ENCODE peak calls at places on chromosomes 16 and 17, in ten cellular contexts. A, M, T, X, P, U, W, J, K and S are unnamed samples.

GRCh38 chr17:28364665-28365363 is at the start of gene SEBOX:
- DNase-seq in K (no peak), W (no peak), A (no peak), U (no peak), T (no peak), J (no peak), P (no peak), M (no peak), X (no peak), S (no peak)

GRCh38 chr17:17414316-17414937 is 62.4 kb upstream of the MED9 start:
- DNase-seq in X (peak), U (peak), W (peak), T (no peak), K (no peak), P (peak), A (peak), J (no peak), M (no peak), S (no peak)

GRCh38 chr16:11396241-11397048 is 51.2 kb downstream of the RMI2 start:
- DNase-seq in J (peak), W (peak), X (peak), T (peak), A (peak), U (peak), M (peak), K (no peak), P (peak), S (no peak)

GRCh38 chr17:58679263-58680037 is 12.4 kb downstream of the TEX14 start:
- DNase-seq in W (peak), X (peak), T (no peak), A (no peak), K (peak), J (no peak), U (no peak), P (peak), M (peak), S (no peak)

GRCh38 chr16:75546293-75546692 is 9.8 kb downstream of the TMEM231 start:
- DNase-seq in A (no peak), W (no peak), T (no peak), U (no peak), X (no peak), J (no peak), P (no peak), K (no peak), M (no peak), S (no peak)

GRCh38 chr17:7330099-7331015 is 1.2 kb upstream of the NEURL4 start:
- DNase-seq in M (peak), X (peak), U (peak), W (peak), T (peak), J (peak), A (peak), K (no peak), P (peak), S (no peak)

GRCh38 chr16:73254983-73255382 is 207.1 kb upstream of the ZFHX3 start:
- DNase-seq in A (no peak), K (no peak), U (no peak), T (no peak), X (no peak), W (no peak), M (peak), J (no peak), P (no peak), S (no peak)

GRCh38 chr17:70327279-70327678 is 157.9 kb downstream of the KCNJ2 start:
- DNase-seq in T (no peak), A (no peak), K (no peak), M (no peak), X (no peak), U (no peak), J (no peak), W (no peak), P (no peak), S (no peak)

GRCh38 chr17:21814776-21815175 is 122.5 kb downstream of the KCNJ18 start:
- DNase-seq in M (no peak), W (no peak), J (no peak), P (no peak), K (no peak), U (no peak), A (no peak), T (no peak), X (no peak), S (no peak)

GRCh38 chr16:10520869-10521578 is 59.4 kb downstream of the EMP2 start:
- DNase-seq in P (no peak), M (no peak), K (no peak), J (no peak), X (no peak), U (no peak), T (no peak), A (no peak), W (no peak), S (no peak)

GRCh38 chr17:76772842-76773521 is 35.1 kb downstream of the MFSD11 start:
- DNase-seq in A (no peak), M (peak), U (no peak), J (no peak), W (peak), T (no peak), X (peak), K (no peak), P (peak), S (no peak)

GRCh38 chr17:83012873-83013778 is 66.3 kb upstream of the METRNL start:
- DNase-seq in W (no peak), X (peak), P (peak), K (no peak), M (no peak), A (no peak), J (no peak), U (no peak), T (no peak), S (no peak)

GRCh38 chr16:88454315-88455057 is 1.4 kb downstream of the ZFPM1 start:
- DNase-seq in W (peak), P (no peak), K (no peak), U (no peak), T (no peak), M (peak), J (no peak), A (no peak), X (no peak), S (no peak)

GRCh38 chr17:51079049-51079448 is 41.6 kb downstream of the SPAG9 start:
- DNase-seq in K (no peak), P (peak), J (no peak), U (no peak), M (no peak), A (no peak), T (no peak), W (peak), X (peak), S (no peak)

GRCh38 chr16:62253926-62254325 is 217.7 kb upstream of the CDH8 start:
- DNase-seq in U (no peak), A (no peak), J (no peak), T (no peak), K (no peak), W (no peak), X (no peak), M (no peak), P (no peak), S (no peak)

GRCh38 chr16:15911198-15911597 is 22.8 kb upstream of the CEP20 start:
- DNase-seq in A (no peak), T (no peak), W (no peak), U (no peak), J (no peak), K (no peak), M (no peak), X (no peak), P (no peak), S (no peak)

GRCh38 chr16:19698480-19699465 is 19.3 kb downstream of the KNOP1 start:
- DNase-seq in X (no peak), T (no peak), A (no peak), M (no peak), U (no peak), W (peak), J (no peak), K (no peak), P (peak), S (no peak)

GRCh38 chr17:787641-788221 is 5.6 kb downstream of the MRM3 start:
- DNase-seq in W (no peak), X (no peak), A (no peak), T (no peak), K (no peak), M (no peak), P (no peak), U (no peak), J (no peak), S (no peak)

GRCh38 chr17:65366102-65366844 is 195.2 kb downstream of the AXIN2 start:
- DNase-seq in A (no peak), M (no peak), K (no peak), J (no peak), T (no peak), X (no peak), U (no peak), W (no peak), P (no peak), S (no peak)

GRCh38 chr17:9140550-9141422 is 119.5 kb downstream of the NTN1 start:
- DNase-seq in J (no peak), A (no peak), K (no peak), U (no peak), T (no peak), X (no peak), W (no peak), P (no peak), M (no peak), S (no peak)

GRCh38 chr16:26247063-26247462 is 555.3 kb downstream of the HS3ST4 start:
- DNase-seq in P (no peak), U (no peak), A (no peak), X (no peak), J (no peak), K (no peak), M (no peak), W (no peak), T (no peak), S (no peak)

GRCh38 chr17:33562792-33563191 is 269.7 kb upstream of the ASIC2 start:
- DNase-seq in X (no peak), J (no peak), P (no peak), U (no peak), W (no peak), A (no peak), T (no peak), K (no peak), M (no peak), S (no peak)
- TF ChIP-seq CTCF in X (no peak), J (no peak), P (no peak), U (no peak), W (no peak), A (no peak), T (no peak), K (no peak), M (no peak), S (no peak)

GRCh38 chr17:57531648-57532486 is 213.2 kb downstream of the CCDC182 start:
- DNase-seq in K (no peak), P (no peak), W (no peak), T (no peak), J (no peak), X (no peak), U (no peak), A (no peak), M (no peak), S (no peak)
- H3K4me3 ChIP-seq in K (no peak), P (no peak), W (no peak), T (no peak), J (no peak), X (no peak), U (no peak), A (no peak), M (no peak), S (no peak)

DNA sequence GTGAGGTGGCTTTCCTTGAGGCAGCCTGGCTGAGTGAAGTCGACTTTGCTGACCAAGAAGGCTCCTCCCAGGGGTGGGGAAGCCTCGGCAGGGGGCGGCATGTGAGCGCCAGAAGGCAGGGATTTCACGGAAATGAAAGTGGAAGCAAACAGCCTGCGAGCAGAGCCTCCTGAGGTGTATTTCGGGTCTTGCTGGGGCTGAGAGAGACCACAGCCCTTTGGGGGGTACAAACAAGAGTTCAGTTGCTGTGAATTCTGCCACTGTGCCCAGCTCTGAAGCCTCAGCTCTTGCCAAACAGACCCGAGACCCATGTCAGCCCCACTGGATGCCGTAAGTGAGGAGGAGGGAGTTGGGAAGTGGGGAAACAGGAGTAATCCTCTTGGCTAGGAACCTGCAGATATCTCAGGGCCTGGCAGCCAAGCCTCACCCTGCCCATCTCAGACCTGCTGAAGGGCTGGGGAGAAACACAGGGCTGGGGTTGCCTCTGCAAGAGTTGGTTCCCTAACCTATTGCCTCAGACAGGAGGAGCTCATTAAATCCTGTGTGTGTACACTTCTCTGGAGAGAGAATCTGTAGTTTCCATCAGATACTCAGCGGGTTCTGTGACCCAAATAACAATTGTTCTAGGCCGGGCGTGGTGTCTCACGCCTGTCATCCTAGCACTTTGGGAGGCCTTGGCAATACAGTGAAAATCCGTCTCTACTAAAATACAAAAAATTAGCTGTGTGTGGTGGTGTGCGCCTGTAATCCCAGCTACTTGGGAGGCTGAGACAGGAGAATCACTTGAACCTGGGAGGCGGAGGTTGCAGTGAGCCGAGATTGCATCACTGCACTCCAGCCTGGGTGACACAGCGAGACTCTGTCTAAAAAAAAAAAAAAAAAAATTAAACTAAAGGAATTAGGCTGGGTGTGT is at the start of gene IFI35:
- DNase-seq in J (peak), K (no peak), T (peak), U (peak), M (peak), X (peak), A (peak), W (peak), P (peak), S (no peak)
- TF ChIP-seq CTCF in J (peak), K (no peak), T (peak), U (no peak), M (peak), X (peak), A (peak), W (peak), P (no peak), S (peak)

DNA sequence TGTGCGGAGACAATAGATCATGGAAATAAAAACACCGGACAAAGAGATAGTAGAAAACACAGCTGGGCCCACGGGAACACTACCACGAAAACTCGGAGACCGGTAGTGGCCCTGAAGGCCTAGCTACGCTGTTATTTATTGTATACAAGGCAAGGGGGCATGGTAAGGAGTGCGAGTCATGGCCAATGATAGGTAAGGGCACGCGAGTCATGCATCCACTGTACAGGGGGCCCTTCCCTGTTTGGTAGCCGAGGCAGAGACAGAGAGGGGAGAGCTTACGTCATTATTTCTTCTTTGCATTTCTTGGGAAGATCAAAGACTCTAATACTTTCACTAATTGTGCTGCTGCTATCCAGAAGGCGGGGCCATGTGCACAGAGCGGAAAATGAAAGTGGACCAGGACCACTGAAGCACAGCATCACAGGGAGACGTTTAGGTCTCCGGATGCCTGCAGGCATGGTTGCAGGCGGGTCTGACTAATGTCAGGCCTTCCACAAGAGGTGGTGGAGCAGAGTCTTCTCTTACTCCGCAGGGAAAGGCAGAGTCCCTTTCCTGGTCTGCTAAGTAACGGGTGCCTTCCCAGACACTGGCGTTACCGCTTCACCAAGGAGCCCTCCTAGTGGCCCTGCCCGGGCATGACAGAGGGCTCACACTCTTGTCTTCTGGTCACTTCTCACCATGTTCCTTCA is 74.4 kb upstream of the ARL4D start:
- DNase-seq in W (no peak), T (no peak), M (peak), U (peak), X (no peak), P (no peak), J (no peak), K (no peak), A (no peak), S (no peak)
- H3K4me3 ChIP-seq in W (no peak), T (no peak), M (no peak), U (no peak), X (no peak), P (no peak), J (no peak), K (no peak), A (no peak), S (no peak)

GRCh38 chr16:85799497-85800320 is at the start of the genes COX4I1 and EMC8:
- DNase-seq in K (peak), W (peak), J (peak), P (peak), U (peak), M (peak), T (peak), A (peak), X (peak), S (peak)
- TF ChIP-seq CTCF in K (no peak), W (no peak), J (no peak), P (no peak), U (no peak), M (no peak), T (no peak), A (no peak), X (no peak), S (no peak)

DNA sequence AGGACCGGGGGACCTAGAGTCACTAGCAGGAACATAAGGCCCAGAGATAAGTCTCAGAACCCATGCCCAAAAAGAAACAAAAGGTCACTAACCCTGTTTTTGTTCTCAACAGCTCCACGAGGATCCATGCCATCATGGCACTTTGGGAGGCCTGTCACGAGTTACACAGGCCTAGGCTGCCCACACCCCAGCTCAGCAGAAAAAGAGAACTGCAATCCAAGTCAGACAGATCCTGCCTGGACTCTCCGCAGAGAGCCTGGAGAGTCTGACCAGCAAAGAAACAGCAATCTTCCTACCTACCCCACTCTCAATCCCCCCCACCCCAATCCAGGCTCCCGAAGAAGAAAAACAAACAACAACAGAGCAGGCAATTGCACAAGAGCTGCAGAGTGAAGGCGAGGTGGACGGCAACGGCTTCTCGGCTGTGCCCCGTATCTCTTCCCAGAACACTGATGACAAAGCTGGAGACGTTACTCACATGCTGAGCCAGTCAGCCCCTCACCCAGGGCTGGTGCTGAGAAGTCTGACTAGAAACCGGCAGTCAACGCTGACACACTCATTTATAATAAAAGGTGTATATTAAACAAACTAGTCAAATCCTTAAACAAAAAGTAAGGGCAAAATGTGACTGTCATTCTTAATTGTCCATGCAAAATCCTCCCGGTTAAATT is 89.4 kb downstream of the SMG6 start:
- DNase-seq in U (peak), X (peak), K (no peak), A (peak), J (no peak), M (no peak), P (peak), T (no peak), W (peak), S (no peak)
- H3K4me3 ChIP-seq in U (no peak), X (peak), K (no peak), A (peak), J (peak), M (no peak), P (peak), T (no peak), W (peak), S (peak)

GRCh38 chr17:61578645-61579044 is 12.4 kb downstream of the NACA2 start:
- DNase-seq in X (no peak), K (no peak), U (no peak), J (no peak), W (no peak), A (no peak), T (no peak), P (no peak), M (no peak), S (no peak)

GRCh38 chr17:61575352-61575975 is 15.6 kb downstream of the NACA2 start:
- DNase-seq in J (no peak), T (no peak), X (no peak), K (no peak), W (peak), U (no peak), M (no peak), A (no peak), P (no peak), S (no peak)

GRCh38 chr17:61571624-61572023 is 19.4 kb downstream of the NACA2 start:
- DNase-seq in W (no peak), M (no peak), K (no peak), U (no peak), J (no peak), P (no peak), T (no peak), A (no peak), X (no peak), S (no peak)

GRCh38 chr17:61575983-61576382 is 15.0 kb downstream of the NACA2 start:
- DNase-seq in P (no peak), W (no peak), A (no peak), M (no peak), U (no peak), J (no peak), K (no peak), T (no peak), X (no peak), S (no peak)

DNA sequence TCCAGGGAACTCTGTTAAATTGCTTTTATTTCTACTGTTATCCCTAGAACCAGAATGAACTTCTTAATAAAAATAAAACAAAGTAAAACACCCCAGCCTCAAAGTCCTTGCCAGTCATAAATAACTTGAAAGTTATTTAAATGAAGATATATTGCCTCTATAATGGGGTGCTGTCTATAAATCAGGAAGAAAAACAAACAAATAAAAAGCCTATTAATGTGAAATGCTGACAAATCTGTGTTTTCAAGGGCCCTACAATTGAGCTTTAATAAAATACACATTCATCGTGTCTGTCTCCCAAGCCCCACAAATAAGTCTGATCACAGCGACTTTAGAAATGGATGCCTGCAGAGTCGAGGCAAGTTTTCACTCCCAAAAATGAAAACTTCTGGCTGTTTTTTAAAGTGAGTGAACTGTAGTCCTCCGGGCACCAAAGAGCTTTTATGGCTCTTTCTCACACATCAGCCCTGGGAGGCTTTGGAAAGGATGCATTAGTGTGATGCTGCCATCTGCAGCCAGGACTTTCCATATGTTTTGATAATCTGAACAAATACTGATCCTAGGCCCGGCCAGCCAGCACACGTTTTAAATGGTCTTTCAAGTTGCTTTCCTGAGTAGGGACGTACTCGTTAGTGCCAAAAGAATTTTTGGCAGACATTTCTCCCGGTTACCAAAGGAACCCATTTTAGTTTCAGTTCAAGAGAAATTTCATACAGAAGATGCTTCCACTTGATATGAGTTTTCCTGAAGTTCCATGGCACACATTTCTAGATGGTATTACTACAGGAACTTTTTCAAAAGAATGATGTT is 16.3 kb downstream of the NACA2 start:
- DNase-seq in A (no peak), K (no peak), T (no peak), J (no peak), P (peak), U (no peak), X (peak), M (peak), W (peak), S (no peak)
- TF ChIP-seq CTCF in A (no peak), K (peak), T (no peak), J (peak), P (no peak), U (no peak), X (peak), M (peak), W (peak), S (peak)